ENCODE peak calls at places on chromosomes 5 and 9, in nine cellular contexts. A, G, U, Z, W, V, D, J and H are unnamed samples.

GRCh38 chr9:93665566-93666278 is 89.3 kb downstream of the PHF2 start:
- DNase-seq in W (no peak), D (peak; percentile 9), J (no peak), U (no peak), G (no peak), A (no peak), V (no peak), Z (no peak), H (no peak)

GRCh38 chr5:886716-887325 is 5.8 kb downstream of the BRD9 start:
- DNase-seq in D (no peak), U (no peak), W (no peak), A (no peak), J (no peak), Z (no peak), V (no peak), G (no peak), H (no peak)

GRCh38 chr9:12538842-12539584 is 154.2 kb upstream of the TYRP1 start:
- DNase-seq in J (no peak), V (no peak), W (no peak), D (no peak), A (no peak), G (no peak), U (no peak), Z (no peak), H (no peak)

GRCh38 chr5:139064613-139065012 is 133.6 kb downstream of the SIL1 start:
- DNase-seq in U (no peak), Z (no peak), A (peak; percentile 12), W (no peak), V (no peak), G (no peak), J (no peak), D (no peak), H (no peak)

GRCh38 chr5:129906177-129906887 is 2.1 kb downstream of the CHSY3 start:
- DNase-seq in J (peak; percentile 6), V (no peak), A (peak; percentile 23), D (no peak), W (no peak), U (no peak), G (peak; percentile 69), Z (no peak), H (no peak)

GRCh38 chr5:126438871-126439270 is 15.7 kb downstream of the GRAMD2B start:
- DNase-seq in D (no peak), G (no peak), A (no peak), W (no peak), J (no peak), V (no peak), U (no peak), Z (no peak), H (no peak)

GRCh38 chr9:22111871-22112247 is 102.8 kb upstream of the CDKN2B start:
- DNase-seq in D (no peak), Z (no peak), U (no peak), V (no peak), A (peak; percentile 27), J (no peak), W (no peak), G (no peak), H (no peak)

GRCh38 chr9:135032868-135033460 is 54.5 kb upstream of the OLFM1 start:
- DNase-seq in G (no peak), D (no peak), U (no peak), J (no peak), Z (no peak), A (no peak), V (no peak), W (no peak), H (no peak)

GRCh38 chr5:128920345-128921215 is 44.7 kb upstream of the SLC27A6 start:
- DNase-seq in D (no peak), Z (no peak), W (no peak), A (peak; percentile 63), J (no peak), G (no peak), U (no peak), V (no peak), H (no peak)

GRCh38 chr5:110414360-110414759 is 312.1 kb downstream of the TMEM232 start:
- DNase-seq in Z (no peak), V (no peak), W (no peak), D (no peak), G (peak; percentile 6), A (no peak), J (no peak), U (no peak), H (no peak)

GRCh38 chr5:113081881-113082546 is 105.4 kb downstream of the DCP2 start:
- DNase-seq in G (no peak), W (peak; percentile 67), D (no peak), A (peak; percentile 81), U (no peak), J (no peak), V (no peak), Z (no peak), H (no peak)

GRCh38 chr5:110769282-110769681 is 30.5 kb downstream of the SLC25A46 start:
- DNase-seq in U (no peak), W (no peak), Z (no peak), J (no peak), V (no peak), G (no peak), D (no peak), A (no peak), H (no peak)

GRCh38 chr5:35003018-35003957 is 44.5 kb downstream of the AGXT2 start:
- DNase-seq in A (peak; percentile 68), G (peak; percentile 59), J (peak; percentile 78), Z (peak; percentile 43), U (peak; percentile 69), W (peak; percentile 55), D (no peak), V (peak; percentile 8), H (peak; percentile 66)

GRCh38 chr5:93512799-93513198 is 68.2 kb downstream of the NR2F1-AS1 start:
- DNase-seq in V (no peak), U (peak; percentile 63), D (no peak), W (no peak), Z (no peak), J (no peak), G (no peak), A (peak; percentile 93), H (no peak)

GRCh38 chr5:73444499-73445432 is 3.8 kb downstream of the FOXD1 start:
- DNase-seq in D (no peak), V (no peak), J (no peak), A (no peak), U (no peak), G (no peak), Z (no peak), W (no peak), H (no peak)

GRCh38 chr5:113601423-113601822 is 87.9 kb downstream of the YTHDC2 start:
- DNase-seq in Z (no peak), U (no peak), G (no peak), W (no peak), A (no peak), V (no peak), J (no peak), D (no peak), H (no peak)

GRCh38 chr5:116702776-116703175 is 128.2 kb upstream of the SEMA6A start:
- DNase-seq in V (no peak), W (no peak), A (no peak), J (no peak), U (no peak), D (no peak), Z (no peak), G (no peak), H (no peak)

GRCh38 chr9:116238225-116238624 is 84.6 kb downstream of the PAPPA start:
- DNase-seq in Z (no peak), V (no peak), G (no peak), U (no peak), D (no peak), W (peak; percentile 39), J (no peak), A (no peak), H (no peak)

GRCh38 chr9:125700791-125701190 is 6.2 kb downstream of the MAPKAP1 start:
- DNase-seq in V (no peak), U (peak; percentile 62), Z (no peak), W (peak; percentile 33), J (no peak), G (no peak), D (no peak), A (peak; percentile 33), H (no peak)

GRCh38 chr9:91758491-91758981 is 191.5 kb downstream of the ROR2 start:
- DNase-seq in D (no peak), J (peak; percentile 66), G (no peak), Z (no peak), A (peak; percentile 53), W (peak; percentile 60), V (no peak), U (peak; percentile 28), H (no peak)

GRCh38 chr5:153572393-153572930 is 82.0 kb downstream of the GRIA1 start:
- DNase-seq in D (no peak), G (peak; percentile 21), W (no peak), U (no peak), J (no peak), V (no peak), Z (no peak), A (no peak), H (no peak)

GRCh38 chr9:79107911-79108676 is 463.7 kb upstream of the TLE4 start:
- DNase-seq in W (no peak), D (no peak), Z (no peak), U (no peak), J (no peak), A (no peak), G (no peak), V (no peak), H (no peak)

GRCh38 chr5:36150676-36151433 is 832 bp downstream of the LMBRD2 start:
- DNase-seq in J (peak; percentile 62), W (peak; percentile 50), A (peak; percentile 71), Z (peak; percentile 14), V (peak; percentile 19), U (peak; percentile 65), G (peak; percentile 71), D (no peak), H (peak; percentile 43)